ENCODE peak calls at places on chromosomes 4 and X, in eight cellular contexts. J is cerebellum; Q is GM03348; M is neuronal stem cell; K is osteoblast; X is AG08396; V is CD8-positive, alpha-beta T cell; L is activated CD8-positive, alpha-beta T cell treated with anti-CD3 and anti-CD28 coated beads for 36 hours. U is an unnamed sample.

GRCh38 chr4:180967936-180968335 is 1275.3 kb upstream of the TENM3 start:
- DNase-seq in J (no peak), Q (no peak), M (no peak), K (no peak), X (no peak), V (no peak), L (no peak), U (no peak)

GRCh38 chr4:17203767-17204166 is 305.3 kb upstream of the LDB2 start:
- DNase-seq in J (no peak), Q (no peak), M (no peak), K (no peak), X (no peak), V (no peak), L (no peak), U (no peak)

GRCh38 chr4:143026459-143027170 is 158.1 kb upstream of the USP38 start:
- DNase-seq in J (no peak), Q (no peak), M (no peak), K (no peak), X (peak; percentile 11), V (no peak), L (no peak), U (peak; percentile 56)

GRCh38 chrX:98795636-98796035 is 1614.4 kb downstream of the PCDH19 start:
- DNase-seq in J (no peak), Q (no peak), M (no peak), K (no peak), X (no peak), V (no peak), L (no peak), U (no peak)

GRCh38 chr4:151658959-151659593 is 101.7 kb downstream of the GATB start:
- DNase-seq in J (no peak), Q (peak; percentile 80), M (no peak), K (no peak), X (no peak), V (no peak), L (no peak), U (peak; percentile 12)

GRCh38 chr4:177446571-177446970 is 4.3 kb upstream of the AGA start:
- DNase-seq in J (no peak), Q (no peak), M (no peak), K (no peak), X (no peak), V (no peak), L (no peak), U (no peak)

GRCh38 chrX:118502121-118502794 is 6.6 kb downstream of the DOCK11 start:
- DNase-seq in J (no peak), Q (no peak), M (no peak), K (no peak), X (no peak), V (no peak), L (no peak), U (no peak)

GRCh38 chrX:8663325-8663724 is 68.6 kb downstream of the ANOS1 start:
- DNase-seq in J (no peak), Q (no peak), M (no peak), K (no peak), X (no peak), V (no peak), L (no peak), U (no peak)

GRCh38 chr4:88147799-88148217 is 10.6 kb downstream of the ABCG2 start:
- DNase-seq in J (no peak), Q (no peak), M (no peak), K (no peak), X (no peak), V (no peak), L (no peak), U (no peak)

GRCh38 chrX:133633162-133633561 is 217.9 kb upstream of the GPC4 start:
- DNase-seq in J (no peak), Q (no peak), M (no peak), K (peak; percentile 44), X (no peak), V (no peak), L (no peak), U (no peak)

GRCh38 chr4:168502886-168503285 is 6.0 kb downstream of the PALLD start:
- DNase-seq in J (no peak), Q (no peak), M (no peak), K (no peak), X (no peak), V (no peak), L (no peak), U (no peak)

GRCh38 chr4:61540944-61541343 is 340.8 kb downstream of the ADGRL3 start:
- DNase-seq in J (no peak), Q (no peak), M (no peak), K (no peak), X (no peak), V (no peak), L (no peak), U (no peak)

GRCh38 chr4:129231907-129232626 is 136.1 kb downstream of the C4orf33 start:
- DNase-seq in J (no peak), Q (no peak), M (no peak), K (peak; percentile 49), X (no peak), V (no peak), L (no peak), U (no peak)